ENCODE peak calls at places on chromosomes 16 and 17, in eight cellular contexts. N, E, S, B, W, T, F and Q are unnamed samples.

GRCh38 chr16:88784074-88784855 is 755 bp downstream of the PIEZO1 start:
- DNase-seq in N (peak), E (no peak), S (peak), B (peak), W (peak), T (peak), F (peak), Q (peak)

GRCh38 chr17:40371261-40371929 is 6.9 kb upstream of the GJD3 start:
- DNase-seq in N (no peak), E (no peak), S (no peak), B (no peak), W (no peak), T (no peak), F (no peak), Q (no peak)

GRCh38 chr17:73536700-73537680 is 107.3 kb downstream of the SDK2 start:
- DNase-seq in N (no peak), E (no peak), S (peak), B (no peak), W (no peak), T (no peak), F (no peak), Q (no peak)

GRCh38 chr17:44546711-44547606 is 10.3 kb upstream of the FZD2 start:
- DNase-seq in N (no peak), E (no peak), S (no peak), B (no peak), W (no peak), T (no peak), F (no peak), Q (peak)

GRCh38 chr16:23821875-23822688 is 13.7 kb upstream of the PRKCB start:
- DNase-seq in N (no peak), E (no peak), S (no peak), B (no peak), W (no peak), T (no peak), F (no peak), Q (no peak)

GRCh38 chr16:68086336-68086821 is 1.2 kb downstream of the NFATC3 start:
- DNase-seq in N (no peak), E (no peak), S (peak), B (no peak), W (no peak), T (no peak), F (no peak), Q (peak)

GRCh38 chr17:55794681-55795080 is 43.8 kb downstream of the PCTP start:
- DNase-seq in N (no peak), E (no peak), S (no peak), B (no peak), W (no peak), T (no peak), F (no peak), Q (no peak)

GRCh38 chr16:7285520-7285919 is 47.1 kb upstream of the RBFOX1 start:
- DNase-seq in N (no peak), E (no peak), S (no peak), B (no peak), W (no peak), T (no peak), F (no peak), Q (no peak)

GRCh38 chr16:14300631-14301149 is 229.6 kb downstream of the MRTFB start:
- DNase-seq in N (peak), E (peak), S (peak), B (peak), W (peak), T (peak), F (peak), Q (peak)

GRCh38 chr17:44604149-44605115 is 47.1 kb downstream of the FZD2 start:
- DNase-seq in N (no peak), E (no peak), S (no peak), B (no peak), W (no peak), T (no peak), F (no peak), Q (no peak)

GRCh38 chr17:57727776-57728175 is 17.3 kb downstream of the CCDC182 start:
- DNase-seq in N (no peak), E (no peak), S (no peak), B (peak), W (no peak), T (no peak), F (no peak), Q (no peak)

GRCh38 chr17:49337900-49338299 is 24.1 kb downstream of the ZNF652 start:
- DNase-seq in N (peak), E (no peak), S (no peak), B (no peak), W (no peak), T (no peak), F (no peak), Q (no peak)

GRCh38 chr17:66306413-66306812 is 4.0 kb downstream of the PRKCA start:
- DNase-seq in N (no peak), E (no peak), S (no peak), B (no peak), W (no peak), T (no peak), F (no peak), Q (no peak)

GRCh38 chr17:5499790-5500189 is 13.4 kb downstream of the MIS12 start:
- DNase-seq in N (peak), E (no peak), S (peak), B (peak), W (no peak), T (no peak), F (no peak), Q (no peak)

GRCh38 chr17:27494192-27495091 is 38.2 kb downstream of the KSR1 start:
- DNase-seq in N (no peak), E (peak), S (peak), B (no peak), W (peak), T (peak), F (no peak), Q (peak)

GRCh38 chr17:63445571-63446217 is 412 bp downstream of the CYB561 start:
- DNase-seq in N (no peak), E (no peak), S (peak), B (peak), W (no peak), T (no peak), F (no peak), Q (peak)

GRCh38 chr17:63446981-63447687 is 1.0 kb upstream of the CYB561 start:
- DNase-seq in N (peak), E (no peak), S (no peak), B (peak), W (peak), T (no peak), F (no peak), Q (no peak)

GRCh38 chr17:63447688-63448005 is 1.5 kb upstream of the CYB561 start:
- DNase-seq in N (no peak), E (no peak), S (no peak), B (no peak), W (no peak), T (no peak), F (no peak), Q (no peak)

GRCh38 chr17:63445065-63445464 is 1.0 kb downstream of the CYB561 start:
- DNase-seq in N (no peak), E (no peak), S (no peak), B (no peak), W (no peak), T (no peak), F (no peak), Q (no peak)

GRCh38 chr17:63446218-63446980 is at the start of gene CYB561:
- DNase-seq in N (peak), E (no peak), S (no peak), B (peak), W (peak), T (peak), F (peak), Q (peak)
- TF ChIP-seq CTCF in N (no peak), E (no peak), S (peak), B (peak), W (peak), T (no peak), F (no peak), Q (peak)

GRCh38 chr17:35171834-35172233 is 22.4 kb downstream of the SLC35G3 start:
- DNase-seq in N (no peak), E (no peak), S (no peak), B (no peak), W (no peak), T (no peak), F (no peak), Q (no peak)

GRCh38 chr17:35169964-35170363 is 22.3 kb downstream of the UNC45B start:
- DNase-seq in N (no peak), E (no peak), S (no peak), B (no peak), W (no peak), T (peak), F (peak), Q (no peak)

GRCh38 chr17:35174835-35175334 is 19.3 kb downstream of the SLC35G3 start:
- DNase-seq in N (no peak), E (no peak), S (no peak), B (no peak), W (no peak), T (peak), F (no peak), Q (no peak)

GRCh38 chr17:35167666-35168065 is 20.0 kb downstream of the UNC45B start:
- DNase-seq in N (no peak), E (no peak), S (no peak), B (no peak), W (no peak), T (peak), F (no peak), Q (no peak)

DNA sequence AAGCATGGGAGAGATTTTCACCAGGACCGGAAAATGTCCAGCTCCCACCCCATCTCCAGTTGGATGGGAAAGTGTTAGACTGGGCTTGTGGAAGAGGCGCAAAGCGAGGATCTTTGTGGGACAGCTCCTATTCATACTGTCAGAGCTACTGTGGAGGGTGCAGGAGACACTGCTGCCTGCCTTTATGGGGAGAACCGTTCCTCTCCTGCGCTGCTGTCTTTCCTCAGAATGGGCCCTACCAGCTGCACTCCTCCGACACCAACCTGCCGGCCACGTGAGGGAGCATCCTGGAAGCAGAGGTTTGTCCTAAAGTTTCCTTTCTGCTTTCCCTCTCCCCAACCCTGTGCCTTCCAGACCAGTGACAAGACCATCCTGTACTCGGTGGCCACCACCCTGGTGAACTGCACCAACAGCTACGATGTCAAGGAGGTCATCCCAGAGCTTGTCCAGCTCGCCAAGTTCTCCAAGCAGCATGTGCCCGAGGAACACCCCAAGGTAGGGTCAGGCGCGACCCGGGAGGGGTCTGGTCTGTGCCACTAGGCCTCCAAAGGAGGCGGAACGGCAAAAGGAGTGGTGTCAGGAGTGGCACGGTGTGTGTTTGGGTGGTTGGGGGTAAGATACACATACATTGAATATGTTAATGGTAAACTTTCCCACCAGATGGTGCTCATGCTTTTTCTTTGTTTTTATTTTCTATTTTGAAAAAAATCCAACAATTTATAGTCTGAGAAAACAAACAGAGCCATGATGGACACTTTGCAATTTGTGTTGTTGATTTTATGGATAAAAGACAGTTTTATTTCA is 23.0 kb downstream of the SLC35G3 start:
- DNase-seq in N (no peak), E (no peak), S (no peak), B (no peak), W (no peak), T (peak), F (no peak), Q (peak)
- TF ChIP-seq CTCF in N (no peak), E (no peak), S (no peak), B (no peak), W (peak), T (peak), F (peak), Q (peak)

GRCh38 chr16:27445502-27446175 is 43.7 kb downstream of the IL21R start:
- DNase-seq in N (no peak), E (no peak), S (no peak), B (no peak), W (no peak), T (no peak), F (peak), Q (no peak)
- TF ChIP-seq CTCF in N (no peak), E (no peak), S (no peak), B (no peak), W (no peak), T (no peak), F (no peak), Q (no peak)

GRCh38 chr16:3152273-3153076 is 17.6 kb downstream of the ZNF213 start:
- DNase-seq in N (peak), E (peak), S (peak), B (peak), W (peak), T (peak), F (peak), Q (peak)
- TF ChIP-seq CTCF in N (no peak), E (peak), S (peak), B (no peak), W (peak), T (no peak), F (peak), Q (peak)

DNA sequence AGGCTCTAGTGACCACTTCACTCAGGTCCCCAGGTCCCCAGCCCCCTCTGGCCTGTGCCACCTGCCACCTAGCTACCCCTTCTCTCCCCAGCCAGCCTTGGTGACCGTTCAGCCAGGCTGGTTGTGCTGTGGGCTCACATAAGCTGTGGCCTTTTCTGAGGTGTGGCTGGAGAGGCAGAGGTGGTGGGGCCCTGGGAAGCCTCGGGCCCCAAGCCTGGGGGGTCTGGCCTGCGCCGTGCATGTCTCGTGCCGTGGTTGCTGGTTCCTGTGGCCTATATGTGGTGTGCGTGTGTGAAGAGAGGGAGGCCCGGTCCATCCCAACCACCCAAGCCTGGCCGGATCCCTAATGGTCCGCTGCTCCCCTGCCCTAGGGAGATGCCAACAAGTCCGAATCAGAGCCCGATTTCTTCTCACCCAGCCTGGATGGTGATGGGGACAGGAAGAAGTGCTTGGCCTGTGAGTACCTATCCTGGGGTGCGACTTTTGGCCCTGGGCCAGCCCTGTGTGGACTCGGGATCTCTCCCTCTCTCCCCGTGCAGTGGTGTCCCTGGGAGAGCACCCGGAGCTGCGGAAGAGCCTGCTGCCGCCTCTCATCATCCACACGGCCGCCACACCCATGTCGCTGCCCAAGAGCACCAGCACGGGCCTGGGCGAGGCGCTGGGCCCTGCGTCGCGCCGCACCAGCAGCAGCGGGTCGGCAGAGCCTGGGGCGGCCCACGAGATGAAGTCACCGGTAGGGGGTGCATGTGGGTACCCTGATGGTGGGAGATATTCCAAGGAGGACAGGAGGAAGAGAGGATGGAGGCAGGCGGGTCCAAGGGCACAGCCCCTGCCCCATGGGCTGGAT is 35.9 kb downstream of the CACNA1G start:
- DNase-seq in N (no peak), E (no peak), S (no peak), B (peak), W (no peak), T (no peak), F (no peak), Q (no peak)
- TF ChIP-seq CTCF in N (no peak), E (no peak), S (peak), B (peak), W (peak), T (no peak), F (no peak), Q (no peak)

DNA sequence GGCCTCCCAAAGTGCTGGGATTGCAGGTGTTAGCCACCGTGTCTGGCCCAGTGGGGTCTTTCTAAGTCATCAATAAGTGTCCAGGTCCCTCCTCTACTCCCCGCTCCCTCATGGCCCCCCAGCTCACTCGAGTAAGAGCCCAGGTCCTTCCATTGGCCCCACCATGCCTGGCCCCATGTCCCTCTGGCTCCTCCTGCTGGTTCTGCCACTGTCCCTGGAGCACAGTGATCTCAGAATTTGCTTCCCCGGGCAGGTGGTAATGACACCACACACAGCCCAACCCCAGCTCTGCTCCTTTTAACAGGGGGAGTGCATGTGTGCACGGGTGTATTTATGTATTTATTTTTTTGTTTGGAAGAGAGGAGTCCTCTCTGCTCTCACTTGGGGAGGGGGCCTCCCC is 19.6 kb downstream of the MGAT5B start:
- DNase-seq in N (no peak), E (no peak), S (no peak), B (no peak), W (no peak), T (no peak), F (no peak), Q (no peak)
- TF ChIP-seq CTCF in N (no peak), E (no peak), S (peak), B (no peak), W (no peak), T (no peak), F (no peak), Q (no peak)